ENCODE peak calls at places on chromosomes 2 and 18, in five cellular contexts. Q is HCT116, N is GM12878, X is K562, D is H1. Z is an unnamed sample. For H3K27me3, the result is how much of the 10 kb centered on the place peaks cover.

GRCh38 chr2:11865378-11865777 is 118.9 kb downstream of the LPIN1 start:
- DNase-seq in N (no peak), Q (no peak), X (no peak), D (no peak), Z (no peak)

GRCh38 chr2:104867351-104868080 is 13.6 kb downstream of the POU3F3 start:
- DNase-seq in N (no peak), D (peak), Q (no peak), X (no peak), Z (no peak)

GRCh38 chr2:128026422-128027277 is 1.2 kb downstream of the SAP130 start:
- DNase-seq in D (no peak), N (no peak), Q (no peak), X (no peak), Z (no peak)

GRCh38 chr18:68666316-68666715 is 48.6 kb downstream of the TMX3 start:
- DNase-seq in N (no peak), X (no peak), Q (no peak), D (no peak), Z (no peak)

GRCh38 chr2:24838541-24838940 is 45.3 kb downstream of the CENPO start:
- DNase-seq in X (no peak), D (no peak), Q (no peak), N (no peak), Z (no peak)

GRCh38 chr2:9423100-9423921 is at the start of the genes CPSF3 and ITGB1BP1:
- DNase-seq in X (peak), N (peak), D (peak), Q (peak), Z (peak)

GRCh38 chr2:224820283-224820991 is 104.3 kb upstream of the CCDC195 start:
- DNase-seq in D (no peak), Q (no peak), X (no peak), N (no peak), Z (no peak)

GRCh38 chr2:15897431-15898098 is 42.8 kb upstream of the MYCN start:
- DNase-seq in Q (no peak), X (no peak), N (no peak), D (no peak), Z (no peak)

GRCh38 chr2:95359501-95359930 is 43.0 kb upstream of the FAHD2A start:
- DNase-seq in X (no peak), Q (no peak), D (peak), N (no peak), Z (no peak)

GRCh38 chr2:44079686-44080085 is 83.9 kb upstream of the LRPPRC start:
- DNase-seq in X (no peak), N (no peak), Q (no peak), D (no peak), Z (peak)

GRCh38 chr2:127153691-127154158 is 46.8 kb upstream of the BIN1 start:
- DNase-seq in D (no peak), N (no peak), X (no peak), Q (no peak), Z (no peak)

GRCh38 chr2:210899131-210899530 is 342.7 kb downstream of the CPS1 start:
- DNase-seq in D (no peak), X (no peak), Q (no peak), N (no peak), Z (peak)

GRCh38 chr2:205734436-205734835 is 52.1 kb downstream of the NRP2 start:
- DNase-seq in N (no peak), Q (no peak), D (no peak), X (peak), Z (peak)

GRCh38 chr2:223055836-223056235 is 3.8 kb downstream of the KCNE4 start:
- DNase-seq in Q (no peak), X (peak), D (no peak), N (no peak), Z (no peak)

DNA sequence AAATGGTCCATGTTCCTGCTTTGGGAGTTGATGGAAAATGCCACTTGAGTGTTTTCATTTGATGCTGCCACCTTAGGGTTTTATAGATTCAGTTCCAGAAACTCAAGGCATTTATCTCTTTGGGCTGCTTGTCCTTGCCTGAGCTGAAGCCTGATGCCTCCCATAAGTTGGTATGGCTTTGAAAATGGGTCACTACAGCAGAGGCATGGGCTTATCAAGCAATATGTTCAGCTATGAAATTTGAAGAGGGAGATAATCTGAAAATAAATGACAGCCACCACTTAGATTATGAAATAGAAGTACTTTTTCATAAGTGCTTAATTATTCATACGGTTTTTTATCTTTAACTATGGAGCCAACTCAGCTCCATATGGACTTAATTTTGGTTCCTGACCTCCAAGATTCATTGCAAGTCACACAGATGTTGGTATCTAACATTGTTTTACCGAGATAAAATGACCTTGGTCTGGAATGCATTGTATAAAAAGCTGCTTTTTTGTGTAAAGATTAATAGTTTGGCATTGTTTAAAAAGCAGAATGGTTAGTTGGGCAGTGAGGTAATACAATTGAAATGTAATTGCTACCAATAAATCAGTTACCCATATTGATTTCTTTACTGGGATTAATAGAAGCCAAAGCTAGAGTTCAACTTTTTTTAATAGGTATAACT is 4.5 kb downstream of the SLC14A1 start:
- DNase-seq in X (no peak), Q (no peak), N (no peak), D (no peak), Z (no peak)
- TF ChIP-seq SRF in X (no peak), Q (no peak), N (no peak), D (no peak), Z (no peak)

GRCh38 chr2:98649992-98650375 is 41.6 kb downstream of the UNC50 start:
- DNase-seq in Q (no peak), N (no peak), D (no peak), X (no peak), Z (no peak)

GRCh38 chr2:98650998-98651397 is 42.6 kb downstream of the UNC50 start:
- DNase-seq in Q (no peak), N (no peak), X (no peak), D (no peak), Z (no peak)

GRCh38 chr2:98656800-98657199 is 48.4 kb downstream of the UNC50 start:
- DNase-seq in D (no peak), Q (no peak), N (no peak), X (no peak), Z (no peak)

GRCh38 chr2:98658816-98659486 is 50.6 kb downstream of the UNC50 start:
- DNase-seq in X (no peak), D (no peak), Q (no peak), N (no peak), Z (no peak)

DNA sequence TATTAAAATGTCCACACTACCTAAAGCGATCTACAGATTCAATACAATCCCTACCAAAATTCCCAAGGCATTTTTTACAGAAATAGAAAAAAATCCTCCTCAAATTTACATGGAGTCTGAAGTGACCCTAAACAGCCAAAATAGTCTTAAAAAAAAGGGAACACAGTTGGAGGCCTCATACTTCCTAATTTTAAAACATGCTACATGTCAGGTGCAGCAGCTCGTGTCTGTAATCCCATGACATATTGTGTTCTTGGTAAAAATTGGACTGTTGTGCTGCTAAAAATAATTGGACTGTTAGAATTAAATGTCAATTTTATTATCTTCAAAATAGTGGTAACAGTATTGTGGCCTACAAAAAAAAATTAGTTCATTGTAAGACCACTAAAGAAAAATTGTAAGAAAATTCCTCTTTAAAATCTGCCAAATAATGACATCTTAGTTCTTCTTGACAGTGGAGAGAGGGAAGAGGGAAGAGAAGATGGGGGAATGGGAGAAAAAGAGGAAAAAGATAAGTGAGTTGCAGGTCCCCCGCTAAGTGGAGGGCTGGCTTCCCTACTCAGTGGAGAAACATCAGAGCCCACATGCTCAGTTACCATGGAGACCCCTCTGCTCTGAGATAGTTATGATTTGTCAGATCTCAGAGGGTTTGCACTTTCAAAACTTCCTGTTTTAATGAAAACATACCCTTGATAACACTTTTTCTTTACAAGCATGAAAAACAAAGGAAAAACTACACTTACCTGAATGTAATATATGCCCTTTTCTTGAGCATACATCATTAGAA is 46.5 kb downstream of the UNC50 start:
- DNase-seq in X (no peak), Q (no peak), D (no peak), N (no peak), Z (no peak)
- H3K27me3 ChIP-seq in X (under half), Q (under half), D (under half), N (under half), Z (under half)

GRCh38 chr2:220811952-220812570 is 760.0 kb downstream of the EPHA4 start:
- DNase-seq in D (no peak), Q (no peak), N (no peak), X (no peak), Z (no peak)

GRCh38 chr2:220815698-220816097 is 756.4 kb downstream of the EPHA4 start:
- DNase-seq in D (no peak), Q (no peak), X (no peak), N (no peak), Z (no peak)

GRCh38 chr2:220811115-220811514 is 761.0 kb downstream of the EPHA4 start:
- DNase-seq in N (no peak), Q (no peak), D (no peak), X (no peak), Z (no peak)

DNA sequence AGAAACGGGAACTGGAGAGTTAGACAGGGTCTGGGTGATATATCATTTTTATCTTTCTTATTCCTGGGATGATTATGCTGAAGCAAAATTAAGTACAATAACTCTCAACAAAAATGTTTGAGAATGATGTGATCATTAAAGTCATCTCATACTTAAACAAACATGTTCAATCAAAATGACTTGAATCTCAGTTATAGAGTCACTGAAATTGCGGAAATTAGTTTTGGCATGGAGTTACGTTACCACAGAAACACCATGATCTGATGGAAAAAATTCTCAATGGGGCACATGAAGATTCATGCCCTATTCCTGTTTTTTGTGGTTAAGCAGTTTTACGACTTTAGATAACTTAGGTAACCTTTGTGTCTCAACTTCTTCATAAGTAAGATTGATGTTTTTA is 757.7 kb downstream of the EPHA4 start:
- DNase-seq in Q (no peak), N (no peak), X (no peak), D (no peak), Z (no peak)
- TF ChIP-seq SRF in Q (no peak), N (no peak), X (no peak), D (no peak), Z (no peak)

DNA sequence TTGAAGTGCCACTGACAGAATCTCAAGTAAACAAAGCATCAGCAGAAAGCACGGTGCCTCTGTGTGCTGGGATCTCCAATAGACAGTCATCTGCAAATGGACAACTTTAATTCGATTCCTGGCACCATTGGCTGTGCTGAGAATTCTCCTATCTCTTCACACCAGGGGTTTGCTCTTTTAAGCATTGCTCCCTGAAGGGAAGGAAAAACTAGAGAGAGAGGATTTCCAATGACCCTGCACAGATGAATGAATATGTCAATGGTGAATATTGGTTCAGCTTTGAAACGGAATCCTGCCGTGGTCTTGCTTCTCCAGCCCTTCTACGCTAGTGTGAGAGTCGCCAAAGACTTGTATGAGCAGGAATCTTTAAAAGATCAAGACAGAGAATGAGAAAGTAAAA is 97.9 kb downstream of the FIGN start:
- DNase-seq in Q (no peak), D (no peak), N (no peak), X (no peak), Z (no peak)
- H3K27me3 ChIP-seq in Q (under half), D (under half), N (under half), X (under half), Z (under half)